ENCODE peak calls at places on chromosomes 1 and 21, in six cellular contexts. One of them, this sample, is unnamed.

GRCh38 chr1:48644950-48645605 is 131.6 kb downstream of the BEND5 start:
- DNase-seq in RWPE1: no peak
- DNase-seq in GM23338: no peak
- DNase-seq in RWPE2: no peak
- DNase-seq in B cell: no peak
- DNase-seq in omental fat pad: no peak
- DNase-seq in this sample: no peak

GRCh38 chr1:55287732-55288131 is 72.6 kb upstream of the USP24 start:
- DNase-seq in RWPE1: no peak
- DNase-seq in GM23338: no peak
- DNase-seq in RWPE2: no peak
- DNase-seq in B cell: peak
- DNase-seq in omental fat pad: no peak
- DNase-seq in this sample: no peak

GRCh38 chr1:212607924-212608208 is 695 bp upstream of the ATF3 start:
- DNase-seq in RWPE1: no peak
- DNase-seq in GM23338: no peak
- DNase-seq in RWPE2: no peak
- DNase-seq in B cell: peak
- DNase-seq in omental fat pad: no peak
- DNase-seq in this sample: no peak

GRCh38 chr1:222329493-222330045 is 218.3 kb downstream of the HHIPL2 start:
- DNase-seq in RWPE1: no peak
- DNase-seq in GM23338: no peak
- DNase-seq in RWPE2: no peak
- DNase-seq in B cell: no peak
- DNase-seq in omental fat pad: no peak
- DNase-seq in this sample: no peak

GRCh38 chr1:162192763-162193162 is 123.3 kb downstream of the NOS1AP start:
- DNase-seq in RWPE1: no peak
- DNase-seq in GM23338: no peak
- DNase-seq in RWPE2: no peak
- DNase-seq in B cell: no peak
- DNase-seq in omental fat pad: no peak
- DNase-seq in this sample: no peak

GRCh38 chr1:67441183-67441582 is 11.0 kb upstream of the SERBP1 start:
- DNase-seq in RWPE1: no peak
- DNase-seq in GM23338: no peak
- DNase-seq in RWPE2: no peak
- DNase-seq in B cell: no peak
- DNase-seq in omental fat pad: peak
- DNase-seq in this sample: peak

GRCh38 chr1:17976843-17977242 is 130.8 kb upstream of the IGSF21 start:
- DNase-seq in RWPE1: no peak
- DNase-seq in GM23338: peak
- DNase-seq in RWPE2: no peak
- DNase-seq in B cell: no peak
- DNase-seq in omental fat pad: no peak
- DNase-seq in this sample: no peak

GRCh38 chr1:156608981-156609380 is 7.7 kb upstream of the GPATCH4 start:
- DNase-seq in RWPE1: peak
- DNase-seq in GM23338: peak
- DNase-seq in RWPE2: no peak
- DNase-seq in B cell: peak
- DNase-seq in omental fat pad: no peak
- DNase-seq in this sample: peak

GRCh38 chr1:237383825-237384612 is 342.0 kb downstream of the RYR2 start:
- DNase-seq in RWPE1: no peak
- DNase-seq in GM23338: no peak
- DNase-seq in RWPE2: no peak
- DNase-seq in B cell: no peak
- DNase-seq in omental fat pad: no peak
- DNase-seq in this sample: no peak

GRCh38 chr1:4599951-4600481 is 54.4 kb upstream of the AJAP1 start:
- DNase-seq in RWPE1: no peak
- DNase-seq in GM23338: no peak
- DNase-seq in RWPE2: no peak
- DNase-seq in B cell: no peak
- DNase-seq in omental fat pad: no peak
- DNase-seq in this sample: no peak

GRCh38 chr1:212002536-212002935 is 32.8 kb downstream of the INTS7 start:
- DNase-seq in RWPE1: no peak
- DNase-seq in GM23338: peak
- DNase-seq in RWPE2: no peak
- DNase-seq in B cell: no peak
- DNase-seq in omental fat pad: no peak
- DNase-seq in this sample: no peak

GRCh38 chr1:2132222-2133038 is 62.1 kb downstream of the FAAP20 start:
- DNase-seq in RWPE1: peak
- DNase-seq in GM23338: peak
- DNase-seq in RWPE2: no peak
- DNase-seq in B cell: peak
- DNase-seq in omental fat pad: no peak
- DNase-seq in this sample: no peak

GRCh38 chr1:33943978-33944377 is 80.1 kb downstream of the HMGB4 start:
- DNase-seq in RWPE1: no peak
- DNase-seq in GM23338: no peak
- DNase-seq in RWPE2: no peak
- DNase-seq in B cell: no peak
- DNase-seq in omental fat pad: no peak
- DNase-seq in this sample: no peak

GRCh38 chr1:203448521-203449061 is 27.0 kb upstream of the PRELP start:
- DNase-seq in RWPE1: no peak
- DNase-seq in GM23338: peak
- DNase-seq in RWPE2: no peak
- DNase-seq in B cell: no peak
- DNase-seq in omental fat pad: no peak
- DNase-seq in this sample: no peak

GRCh38 chr1:177568702-177569101 is 397.9 kb downstream of the BRINP2 start:
- DNase-seq in RWPE1: no peak
- DNase-seq in GM23338: peak
- DNase-seq in RWPE2: no peak
- DNase-seq in B cell: no peak
- DNase-seq in omental fat pad: no peak
- DNase-seq in this sample: no peak

GRCh38 chr1:22673486-22674409 is 20.7 kb downstream of the C1QB start:
- DNase-seq in RWPE1: peak
- DNase-seq in GM23338: peak
- DNase-seq in RWPE2: no peak
- DNase-seq in B cell: no peak
- DNase-seq in omental fat pad: peak
- DNase-seq in this sample: peak

GRCh38 chr1:93723733-93724270 is 42.2 kb upstream of the BCAR3 start:
- DNase-seq in RWPE1: no peak
- DNase-seq in GM23338: no peak
- DNase-seq in RWPE2: no peak
- DNase-seq in B cell: no peak
- DNase-seq in omental fat pad: no peak
- DNase-seq in this sample: no peak

GRCh38 chr1:6535214-6535613 is 19.1 kb downstream of the NOL9 start:
- DNase-seq in RWPE1: no peak
- DNase-seq in GM23338: no peak
- DNase-seq in RWPE2: no peak
- DNase-seq in B cell: no peak
- DNase-seq in omental fat pad: no peak
- DNase-seq in this sample: no peak

GRCh38 chr1:46790702-46791101 is 8.1 kb upstream of the CYP4B1 start:
- DNase-seq in RWPE1: no peak
- DNase-seq in GM23338: no peak
- DNase-seq in RWPE2: no peak
- DNase-seq in B cell: no peak
- DNase-seq in omental fat pad: no peak
- DNase-seq in this sample: no peak

GRCh38 chr1:74426208-74426932 is 86.0 kb downstream of the LRRC53 start:
- DNase-seq in RWPE1: no peak
- DNase-seq in GM23338: no peak
- DNase-seq in RWPE2: no peak
- DNase-seq in B cell: no peak
- DNase-seq in omental fat pad: no peak
- DNase-seq in this sample: no peak

GRCh38 chr1:84247425-84248220 is 53.9 kb upstream of the SAMD13 start:
- DNase-seq in RWPE1: peak
- DNase-seq in GM23338: no peak
- DNase-seq in RWPE2: peak
- DNase-seq in B cell: no peak
- DNase-seq in omental fat pad: no peak
- DNase-seq in this sample: peak

GRCh38 chr1:10836726-10837125 is 40.3 kb upstream of the CASZ1 start:
- DNase-seq in RWPE1: no peak
- DNase-seq in GM23338: peak
- DNase-seq in RWPE2: no peak
- DNase-seq in B cell: no peak
- DNase-seq in omental fat pad: no peak
- DNase-seq in this sample: no peak

GRCh38 chr1:115658646-115659045 is 16.9 kb downstream of the VANGL1 start:
- DNase-seq in RWPE1: no peak
- DNase-seq in GM23338: no peak
- DNase-seq in RWPE2: no peak
- DNase-seq in B cell: no peak
- DNase-seq in omental fat pad: no peak
- DNase-seq in this sample: no peak

DNA sequence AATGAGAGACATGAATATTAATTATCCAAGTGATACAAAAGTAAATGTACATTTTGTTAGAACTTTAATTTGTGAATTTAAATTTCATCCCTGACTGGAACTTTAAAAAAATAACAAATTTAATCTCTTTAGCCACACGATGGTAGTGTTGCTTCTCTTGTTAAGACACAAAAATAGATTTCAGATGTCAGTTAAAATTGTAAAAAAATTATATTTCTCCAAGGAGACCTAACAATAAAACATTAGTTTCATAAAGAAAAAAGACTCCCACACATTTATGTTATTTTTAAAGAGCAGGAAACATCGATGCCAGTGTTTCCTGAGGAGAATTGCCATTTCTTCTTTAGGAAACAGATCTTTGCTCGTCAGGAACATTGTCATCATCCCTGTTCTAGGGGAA is 74.0 kb upstream of the DEPDC1 start:
- DNase-seq in RWPE1: no peak
- DNase-seq in GM23338: no peak
- DNase-seq in RWPE2: no peak
- DNase-seq in B cell: no peak
- DNase-seq in omental fat pad: no peak
- DNase-seq in this sample: no peak
- TF ChIP-seq CTCF in RWPE1: no peak
- TF ChIP-seq CTCF in GM23338: no peak
- TF ChIP-seq CTCF in RWPE2: no peak
- TF ChIP-seq CTCF in B cell: no peak
- TF ChIP-seq CTCF in omental fat pad: no peak
- TF ChIP-seq CTCF in this sample: no peak

GRCh38 chr1:65691962-65692361 is 100.7 kb upstream of the PDE4B start:
- DNase-seq in RWPE1: no peak
- DNase-seq in GM23338: no peak
- DNase-seq in RWPE2: no peak
- DNase-seq in B cell: no peak
- DNase-seq in omental fat pad: no peak
- DNase-seq in this sample: no peak
- TF ChIP-seq CTCF in RWPE1: no peak
- TF ChIP-seq CTCF in GM23338: no peak
- TF ChIP-seq CTCF in RWPE2: no peak
- TF ChIP-seq CTCF in B cell: no peak
- TF ChIP-seq CTCF in omental fat pad: no peak
- TF ChIP-seq CTCF in this sample: no peak

GRCh38 chr1:228336308-228337030 is 70.2 kb downstream of the TRIM11 start:
- DNase-seq in RWPE1: no peak
- DNase-seq in GM23338: no peak
- DNase-seq in RWPE2: no peak
- DNase-seq in B cell: no peak
- DNase-seq in omental fat pad: no peak
- DNase-seq in this sample: no peak
- TF ChIP-seq CTCF in RWPE1: no peak
- TF ChIP-seq CTCF in GM23338: no peak
- TF ChIP-seq CTCF in RWPE2: no peak
- TF ChIP-seq CTCF in B cell: no peak
- TF ChIP-seq CTCF in omental fat pad: no peak
- TF ChIP-seq CTCF in this sample: no peak

GRCh38 chr21:33268392-33268735 is 2.2 kb downstream of the IL10RB start:
- DNase-seq in RWPE1: no peak
- DNase-seq in GM23338: no peak
- DNase-seq in RWPE2: no peak
- DNase-seq in B cell: no peak
- DNase-seq in omental fat pad: no peak
- DNase-seq in this sample: no peak

GRCh38 chr21:33270986-33271385 is 4.8 kb downstream of the IL10RB start:
- DNase-seq in RWPE1: no peak
- DNase-seq in GM23338: no peak
- DNase-seq in RWPE2: no peak
- DNase-seq in B cell: no peak
- DNase-seq in omental fat pad: no peak
- DNase-seq in this sample: no peak

GRCh38 chr21:33266784-33267135 is 593 bp downstream of the IL10RB start:
- DNase-seq in RWPE1: no peak
- DNase-seq in GM23338: no peak
- DNase-seq in RWPE2: no peak
- DNase-seq in B cell: peak
- DNase-seq in omental fat pad: no peak
- DNase-seq in this sample: no peak

GRCh38 chr21:33267250-33267649 is 1.1 kb downstream of the IL10RB start:
- DNase-seq in RWPE1: no peak
- DNase-seq in GM23338: no peak
- DNase-seq in RWPE2: no peak
- DNase-seq in B cell: no peak
- DNase-seq in omental fat pad: no peak
- DNase-seq in this sample: no peak

DNA sequence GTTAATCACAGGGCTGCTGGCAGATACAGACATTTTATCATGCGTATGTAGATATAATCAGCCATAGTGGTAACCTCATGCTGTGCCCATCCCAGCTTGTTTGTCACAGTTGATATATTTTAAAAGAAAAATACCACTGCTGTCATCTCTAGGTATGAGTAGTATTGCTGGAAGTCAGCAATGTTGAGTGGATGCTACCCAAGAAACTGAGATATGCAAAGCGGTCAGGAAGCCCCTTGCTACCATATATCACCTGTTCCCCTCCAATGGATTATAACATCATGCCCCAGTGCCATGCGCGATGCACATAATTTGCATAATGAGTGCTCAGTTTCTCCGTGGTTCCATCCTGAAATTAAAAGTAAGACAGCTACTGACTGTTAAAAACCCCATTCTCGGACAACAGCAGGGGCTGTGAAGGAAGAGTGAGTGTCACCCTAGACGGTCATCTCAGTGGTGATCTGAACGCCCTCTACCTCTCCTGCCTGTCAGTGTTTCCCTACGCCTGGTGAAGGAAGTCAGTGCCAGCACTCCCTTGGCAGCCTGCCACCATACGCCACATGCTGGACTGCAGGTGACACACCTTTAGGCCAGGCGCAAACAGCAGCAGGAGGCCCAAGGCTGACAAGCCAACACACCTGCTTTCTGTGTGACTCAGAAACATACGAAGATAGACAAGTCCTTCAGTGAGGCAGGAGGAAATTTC is 2.7 kb downstream of the IL10RB start:
- DNase-seq in RWPE1: peak
- DNase-seq in GM23338: no peak
- DNase-seq in RWPE2: peak
- DNase-seq in B cell: peak
- DNase-seq in omental fat pad: no peak
- DNase-seq in this sample: peak
- TF ChIP-seq CTCF in RWPE1: no peak
- TF ChIP-seq CTCF in GM23338: no peak
- TF ChIP-seq CTCF in RWPE2: no peak
- TF ChIP-seq CTCF in B cell: no peak
- TF ChIP-seq CTCF in omental fat pad: no peak
- TF ChIP-seq CTCF in this sample: no peak

GRCh38 chr1:41642922-41643321 is 158.4 kb upstream of the EDN2 start:
- DNase-seq in RWPE1: no peak
- DNase-seq in GM23338: no peak
- DNase-seq in RWPE2: no peak
- DNase-seq in B cell: no peak
- DNase-seq in omental fat pad: no peak
- DNase-seq in this sample: no peak
- TF ChIP-seq CTCF in RWPE1: no peak
- TF ChIP-seq CTCF in GM23338: no peak
- TF ChIP-seq CTCF in RWPE2: no peak
- TF ChIP-seq CTCF in B cell: no peak
- TF ChIP-seq CTCF in omental fat pad: no peak
- TF ChIP-seq CTCF in this sample: no peak